ENCODE peak calls at places on chromosome 1, in five cellular contexts. Q, H, C, J and X are unnamed samples.

GRCh38 chr1:40848530-40849189 is 13.5 kb downstream of the CITED4 start:
- DNase-seq in J (peak), H (peak), C (peak), Q (peak), X (peak)

GRCh38 chr1:20660363-20661234 is 570 bp downstream of the DDOST start:
- DNase-seq in Q (no peak), H (no peak), J (peak), C (no peak), X (no peak)

GRCh38 chr1:24708938-24709337 is 36.3 kb upstream of the CLIC4 start:
- DNase-seq in Q (no peak), C (no peak), J (no peak), H (no peak), X (no peak)

GRCh38 chr1:121522061-121522759 is 337.4 kb downstream of the SRGAP2C start:
- DNase-seq in C (no peak), Q (no peak), H (no peak), J (no peak), X (no peak)

GRCh38 chr1:222736972-222737371 is at the start of gene FAM177B:
- DNase-seq in H (no peak), Q (no peak), C (no peak), J (no peak), X (no peak)

GRCh38 chr1:76203132-76203531 is 128.6 kb downstream of the ST6GALNAC3 start:
- DNase-seq in J (no peak), H (peak), C (no peak), Q (no peak), X (no peak)

GRCh38 chr1:115364776-115365155 is 26.7 kb upstream of the NGF start:
- DNase-seq in J (no peak), Q (no peak), C (no peak), H (no peak), X (no peak)

GRCh38 chr1:195345149-195345548 is 1263.1 kb downstream of the KCNT2 start:
- DNase-seq in J (no peak), Q (no peak), C (no peak), H (peak), X (no peak)

GRCh38 chr1:3543076-3544049 is 67.9 kb downstream of the MEGF6 start:
- DNase-seq in C (peak), J (no peak), Q (peak), H (peak), X (no peak)

GRCh38 chr1:223844962-223845809 is 561 bp downstream of the TP53BP2 start:
- DNase-seq in J (peak), Q (no peak), C (peak), H (peak), X (peak)

GRCh38 chr1:209692745-209693504 is 11.7 kb upstream of the HSD11B1 start:
- DNase-seq in Q (peak), C (peak), H (peak), J (peak), X (peak)